ENCODE peak calls at places on chromosomes 11 and 22, in five cellular contexts. One of them, this sample, is unnamed. For H4K20me1 and H3K79me2, the result is how much of the 10 kb centered on the place peaks cover.

GRCh38 chr22:38239101-38239761 is 33.6 kb downstream of the TMEM184B start:
- DNase-seq in K562: no peak
- DNase-seq in GM23338: no peak
- DNase-seq in H9: no peak
- DNase-seq in MM.1S: no peak
- DNase-seq in this sample: peak

GRCh38 chr11:17764446-17765218 is 30.1 kb downstream of the KCNC1 start:
- DNase-seq in K562: no peak
- DNase-seq in GM23338: peak
- DNase-seq in H9: no peak
- DNase-seq in MM.1S: no peak
- DNase-seq in this sample: no peak

GRCh38 chr11:12157241-12157661 is 46.9 kb downstream of the MICAL2 start:
- DNase-seq in K562: no peak
- DNase-seq in GM23338: no peak
- DNase-seq in H9: no peak
- DNase-seq in MM.1S: no peak
- DNase-seq in this sample: no peak

GRCh38 chr22:37011472-37011871 is 7.8 kb downstream of the TST start:
- DNase-seq in K562: no peak
- DNase-seq in GM23338: no peak
- DNase-seq in H9: no peak
- DNase-seq in MM.1S: no peak
- DNase-seq in this sample: no peak

GRCh38 chr11:92413757-92414513 is 189.3 kb downstream of the FAT3 start:
- DNase-seq in K562: no peak
- DNase-seq in GM23338: no peak
- DNase-seq in H9: no peak
- DNase-seq in MM.1S: peak
- DNase-seq in this sample: no peak

GRCh38 chr11:12430912-12431311 is 53.5 kb downstream of the PARVA start:
- DNase-seq in K562: no peak
- DNase-seq in GM23338: no peak
- DNase-seq in H9: no peak
- DNase-seq in MM.1S: no peak
- DNase-seq in this sample: peak

GRCh38 chr11:122917311-122917710 is 34.8 kb downstream of the JHY start:
- DNase-seq in K562: no peak
- DNase-seq in GM23338: no peak
- DNase-seq in H9: no peak
- DNase-seq in MM.1S: no peak
- DNase-seq in this sample: no peak

GRCh38 chr11:20035375-20035700 is 124.9 kb downstream of the DBX1 start:
- DNase-seq in K562: no peak
- DNase-seq in GM23338: no peak
- DNase-seq in H9: no peak
- DNase-seq in MM.1S: no peak
- DNase-seq in this sample: no peak

GRCh38 chr11:36292311-36292722 is 3.1 kb upstream of the COMMD9 start:
- DNase-seq in K562: peak
- DNase-seq in GM23338: peak
- DNase-seq in H9: no peak
- DNase-seq in MM.1S: peak
- DNase-seq in this sample: peak

GRCh38 chr11:25838918-25839611 is 492.9 kb upstream of the ANO3 start:
- DNase-seq in K562: no peak
- DNase-seq in GM23338: peak
- DNase-seq in H9: no peak
- DNase-seq in MM.1S: no peak
- DNase-seq in this sample: no peak

GRCh38 chr11:10709299-10710086 is 15.9 kb upstream of the IRAG1 start:
- DNase-seq in K562: no peak
- DNase-seq in GM23338: no peak
- DNase-seq in H9: no peak
- DNase-seq in MM.1S: no peak
- DNase-seq in this sample: no peak

GRCh38 chr11:74686792-74687191 is 44.4 kb downstream of the CHRDL2 start:
- DNase-seq in K562: no peak
- DNase-seq in GM23338: no peak
- DNase-seq in H9: no peak
- DNase-seq in MM.1S: no peak
- DNase-seq in this sample: no peak

GRCh38 chr11:110121204-110121603 is 28.0 kb downstream of the ZC3H12C start:
- DNase-seq in K562: no peak
- DNase-seq in GM23338: no peak
- DNase-seq in H9: no peak
- DNase-seq in MM.1S: no peak
- DNase-seq in this sample: no peak

GRCh38 chr11:10058356-10058755 is 235.7 kb downstream of the SBF2 start:
- DNase-seq in K562: no peak
- DNase-seq in GM23338: no peak
- DNase-seq in H9: no peak
- DNase-seq in MM.1S: no peak
- DNase-seq in this sample: no peak

GRCh38 chr11:117281159-117281558 is 10.0 kb upstream of the BACE1-AS start:
- DNase-seq in K562: no peak
- DNase-seq in GM23338: no peak
- DNase-seq in H9: no peak
- DNase-seq in MM.1S: no peak
- DNase-seq in this sample: peak

GRCh38 chr22:47765757-47766156 is 1003.3 kb downstream of the TBC1D22A start:
- DNase-seq in K562: no peak
- DNase-seq in GM23338: no peak
- DNase-seq in H9: no peak
- DNase-seq in MM.1S: no peak
- DNase-seq in this sample: no peak

GRCh38 chr11:82889133-82890001 is 10.9 kb downstream of the PRCP start:
- DNase-seq in K562: no peak
- DNase-seq in GM23338: no peak
- DNase-seq in H9: no peak
- DNase-seq in MM.1S: no peak
- DNase-seq in this sample: no peak

GRCh38 chr11:110453684-110454354 is 24.1 kb downstream of the FDX1 start:
- DNase-seq in K562: no peak
- DNase-seq in GM23338: no peak
- DNase-seq in H9: no peak
- DNase-seq in MM.1S: no peak
- DNase-seq in this sample: no peak

GRCh38 chr11:126499124-126499752 is 143.8 kb downstream of the ST3GAL4 start:
- DNase-seq in K562: no peak
- DNase-seq in GM23338: no peak
- DNase-seq in H9: no peak
- DNase-seq in MM.1S: no peak
- DNase-seq in this sample: no peak

GRCh38 chr22:41435560-41435959 is 11.0 kb downstream of the TOB2 start:
- DNase-seq in K562: no peak
- DNase-seq in GM23338: no peak
- DNase-seq in H9: no peak
- DNase-seq in MM.1S: no peak
- DNase-seq in this sample: no peak
- H4K20me1 ChIP-seq in K562: under half
- H4K20me1 ChIP-seq in GM23338: under half
- H4K20me1 ChIP-seq in H9: under half
- H4K20me1 ChIP-seq in MM.1S: under half
- H4K20me1 ChIP-seq in this sample: half or more

GRCh38 chr11:72951193-72951592 is 137.0 kb downstream of the ATG16L2 start:
- DNase-seq in K562: no peak
- DNase-seq in GM23338: no peak
- DNase-seq in H9: no peak
- DNase-seq in MM.1S: no peak
- DNase-seq in this sample: no peak

GRCh38 chr11:72951815-72952340 is 137.7 kb downstream of the ATG16L2 start:
- DNase-seq in K562: no peak
- DNase-seq in GM23338: no peak
- DNase-seq in H9: no peak
- DNase-seq in MM.1S: no peak
- DNase-seq in this sample: no peak

GRCh38 chr11:72947229-72947628 is 133.0 kb downstream of the ATG16L2 start:
- DNase-seq in K562: no peak
- DNase-seq in GM23338: no peak
- DNase-seq in H9: no peak
- DNase-seq in MM.1S: no peak
- DNase-seq in this sample: no peak

GRCh38 chr11:72953631-72954030 is 139.4 kb downstream of the ATG16L2 start:
- DNase-seq in K562: no peak
- DNase-seq in GM23338: no peak
- DNase-seq in H9: no peak
- DNase-seq in MM.1S: no peak
- DNase-seq in this sample: no peak

DNA sequence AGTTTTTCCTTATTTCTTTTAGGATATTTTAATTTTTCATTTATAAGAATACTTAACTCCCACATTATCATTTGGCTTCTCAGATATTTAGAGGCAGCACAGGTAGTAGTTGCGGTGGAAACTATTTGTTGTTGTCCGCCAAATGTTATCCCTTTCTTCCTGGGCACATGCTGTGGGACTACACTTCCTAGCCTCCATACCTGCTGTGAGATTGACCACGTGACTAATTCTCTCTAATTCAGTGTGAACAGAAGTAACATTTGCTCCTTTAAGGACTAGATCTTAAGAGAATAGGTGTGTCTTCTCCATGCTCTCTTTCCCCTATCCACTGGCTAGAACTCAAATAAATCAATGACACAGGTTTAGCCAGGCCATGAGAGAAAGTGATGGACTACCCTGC is 136.5 kb downstream of the ATG16L2 start:
- DNase-seq in K562: no peak
- DNase-seq in GM23338: peak
- DNase-seq in H9: no peak
- DNase-seq in MM.1S: no peak
- DNase-seq in this sample: no peak
- H3K27ac ChIP-seq in K562: no peak
- H3K27ac ChIP-seq in GM23338: no peak
- H3K27ac ChIP-seq in H9: no peak
- H3K27ac ChIP-seq in MM.1S: no peak
- H3K27ac ChIP-seq in this sample: no peak

GRCh38 chr11:94150704-94151103 is 22.1 kb downstream of the PANX1 start:
- DNase-seq in K562: peak
- DNase-seq in GM23338: no peak
- DNase-seq in H9: no peak
- DNase-seq in MM.1S: no peak
- DNase-seq in this sample: no peak
- H3K79me2 ChIP-seq in K562: under half
- H3K79me2 ChIP-seq in GM23338: half or more
- H3K79me2 ChIP-seq in H9: half or more
- H3K79me2 ChIP-seq in MM.1S: half or more
- H3K79me2 ChIP-seq in this sample: half or more

GRCh38 chr11:34075178-34075820 is 23.8 kb downstream of the CAPRIN1 start:
- DNase-seq in K562: no peak
- DNase-seq in GM23338: no peak
- DNase-seq in H9: no peak
- DNase-seq in MM.1S: no peak
- DNase-seq in this sample: no peak
- H4K20me1 ChIP-seq in K562: under half
- H4K20me1 ChIP-seq in GM23338: half or more
- H4K20me1 ChIP-seq in H9: under half
- H4K20me1 ChIP-seq in MM.1S: under half
- H4K20me1 ChIP-seq in this sample: half or more

GRCh38 chr11:128417607-128418324 is 169.6 kb downstream of the ETS1 start:
- DNase-seq in K562: no peak
- DNase-seq in GM23338: no peak
- DNase-seq in H9: no peak
- DNase-seq in MM.1S: no peak
- DNase-seq in this sample: no peak

GRCh38 chr11:128415539-128415938 is 171.8 kb downstream of the ETS1 start:
- DNase-seq in K562: no peak
- DNase-seq in GM23338: no peak
- DNase-seq in H9: no peak
- DNase-seq in MM.1S: peak
- DNase-seq in this sample: no peak

GRCh38 chr11:128419012-128419767 is 168.2 kb downstream of the ETS1 start:
- DNase-seq in K562: no peak
- DNase-seq in GM23338: no peak
- DNase-seq in H9: no peak
- DNase-seq in MM.1S: no peak
- DNase-seq in this sample: no peak

GRCh38 chr11:128420277-128420676 is 167.1 kb downstream of the ETS1 start:
- DNase-seq in K562: no peak
- DNase-seq in GM23338: no peak
- DNase-seq in H9: no peak
- DNase-seq in MM.1S: no peak
- DNase-seq in this sample: no peak

GRCh38 chr11:128416976-128417375 is 170.4 kb downstream of the ETS1 start:
- DNase-seq in K562: no peak
- DNase-seq in GM23338: no peak
- DNase-seq in H9: no peak
- DNase-seq in MM.1S: no peak
- DNase-seq in this sample: no peak
- H3K27ac ChIP-seq in K562: no peak
- H3K27ac ChIP-seq in GM23338: no peak
- H3K27ac ChIP-seq in H9: no peak
- H3K27ac ChIP-seq in MM.1S: no peak
- H3K27ac ChIP-seq in this sample: no peak

GRCh38 chr22:23257889-23258825 is 77.8 kb downstream of the BCR start:
- DNase-seq in K562: peak
- DNase-seq in GM23338: no peak
- DNase-seq in H9: no peak
- DNase-seq in MM.1S: no peak
- DNase-seq in this sample: no peak

GRCh38 chr22:23255506-23255905 is 75.2 kb downstream of the BCR start:
- DNase-seq in K562: peak
- DNase-seq in GM23338: no peak
- DNase-seq in H9: no peak
- DNase-seq in MM.1S: no peak
- DNase-seq in this sample: no peak

GRCh38 chr22:23256138-23256932 is 76.0 kb downstream of the BCR start:
- DNase-seq in K562: peak
- DNase-seq in GM23338: no peak
- DNase-seq in H9: no peak
- DNase-seq in MM.1S: no peak
- DNase-seq in this sample: no peak

GRCh38 chr22:23258826-23259170 is 78.5 kb downstream of the BCR start:
- DNase-seq in K562: no peak
- DNase-seq in GM23338: no peak
- DNase-seq in H9: no peak
- DNase-seq in MM.1S: no peak
- DNase-seq in this sample: no peak

GRCh38 chr22:23256986-23257888 is 76.9 kb downstream of the BCR start:
- DNase-seq in K562: peak
- DNase-seq in GM23338: no peak
- DNase-seq in H9: no peak
- DNase-seq in MM.1S: no peak
- DNase-seq in this sample: peak
- H3K79me2 ChIP-seq in K562: under half
- H3K79me2 ChIP-seq in GM23338: under half
- H3K79me2 ChIP-seq in H9: under half
- H3K79me2 ChIP-seq in MM.1S: half or more
- H3K79me2 ChIP-seq in this sample: half or more